ENCODE peak calls at places on chromosome X, in nine cellular contexts. N is PC-3, A is GM23248, G is hepatocyte, E is GM23338, D is neural progenitor cell, W is MM.1S, Y is SK-N-SH, F is HCT116. U is an unnamed sample.

GRCh38 chrX:66408507-66408906 is 230.4 kb downstream of the EDA2R start:
- DNase-seq in N (peak), A (no peak), G (no peak), E (no peak), D (no peak), W (peak), Y (no peak), F (no peak), U (peak)

GRCh38 chrX:139795196-139795595 is 87.2 kb upstream of the MCF2 start:
- DNase-seq in N (no peak), A (no peak), G (no peak), E (no peak), D (no peak), W (peak), Y (no peak), F (no peak), U (no peak)

GRCh38 chrX:9498236-9498635 is 33.4 kb downstream of the TBL1X start:
- DNase-seq in N (no peak), A (no peak), G (no peak), E (no peak), D (no peak), W (no peak), Y (peak), F (no peak), U (no peak)

GRCh38 chrX:45667666-45668065 is 467.0 kb upstream of the DIPK2B start:
- DNase-seq in N (peak), A (no peak), G (no peak), E (no peak), D (no peak), W (no peak), Y (no peak), F (peak), U (no peak)

GRCh38 chrX:110108381-110108796 is 105.5 kb downstream of the TMEM164 start:
- DNase-seq in N (no peak), A (no peak), G (no peak), E (no peak), D (no peak), W (no peak), Y (no peak), F (no peak), U (no peak)

GRCh38 chrX:111671668-111672067 is 9.3 kb upstream of the ALG13 start:
- DNase-seq in N (no peak), A (peak), G (no peak), E (no peak), D (no peak), W (no peak), Y (no peak), F (no peak), U (no peak)

GRCh38 chrX:149807747-149808458 is 26.2 kb downstream of the MAGEA9 start:
- DNase-seq in N (no peak), A (no peak), G (no peak), E (no peak), D (no peak), W (no peak), Y (no peak), F (no peak), U (no peak)

GRCh38 chrX:18616688-18617087 is 55.2 kb downstream of the RS1 start:
- DNase-seq in N (no peak), A (no peak), G (no peak), E (no peak), D (no peak), W (no peak), Y (no peak), F (no peak), U (no peak)

GRCh38 chrX:115563633-115564182 is 2.7 kb downstream of the PLS3 start:
- DNase-seq in N (peak), A (peak), G (no peak), E (no peak), D (peak), W (no peak), Y (no peak), F (no peak), U (no peak)

GRCh38 chrX:68238568-68238967 is 194.7 kb downstream of the OPHN1 start:
- DNase-seq in N (peak), A (peak), G (no peak), E (peak), D (peak), W (no peak), Y (peak), F (no peak), U (no peak)

GRCh38 chrX:57771689-57772088 is 91.6 kb upstream of the NLRP2B start:
- DNase-seq in N (peak), A (peak), G (no peak), E (no peak), D (no peak), W (no peak), Y (no peak), F (no peak), U (no peak)

GRCh38 chrX:155747520-155747919 is 133.6 kb upstream of the VAMP7 start:
- DNase-seq in N (peak), A (peak), G (no peak), E (no peak), D (no peak), W (no peak), Y (no peak), F (no peak), U (no peak)

GRCh38 chrX:13597928-13598327 is 28.5 kb downstream of the EGFL6 start:
- DNase-seq in N (no peak), A (peak), G (no peak), E (no peak), D (no peak), W (no peak), Y (no peak), F (no peak), U (no peak)

GRCh38 chrX:146881521-146881920 is 67.0 kb upstream of the CXorf51A start:
- DNase-seq in N (no peak), A (no peak), G (no peak), E (no peak), D (no peak), W (no peak), Y (no peak), F (no peak), U (no peak)

GRCh38 chrX:110407910-110408545 is 49.4 kb downstream of the RTL9 start:
- DNase-seq in N (peak), A (peak), G (peak), E (peak), D (peak), W (peak), Y (peak), F (peak), U (peak)

GRCh38 chrX:69088171-69088938 is 76.9 kb downstream of the PJA1 start:
- DNase-seq in N (no peak), A (peak), G (no peak), E (no peak), D (peak), W (no peak), Y (peak), F (no peak), U (no peak)

GRCh38 chrX:56759736-56760409 is 30.8 kb downstream of the NBDY start:
- DNase-seq in N (no peak), A (no peak), G (no peak), E (no peak), D (no peak), W (peak), Y (no peak), F (no peak), U (no peak)

GRCh38 chrX:41634284-41634683 is 54.5 kb upstream of the GPR34 start:
- DNase-seq in N (no peak), A (no peak), G (no peak), E (no peak), D (no peak), W (peak), Y (no peak), F (no peak), U (no peak)

GRCh38 chrX:21639775-21640174 is 18.4 kb downstream of the KLHL34 start:
- DNase-seq in N (no peak), A (no peak), G (no peak), E (peak), D (no peak), W (no peak), Y (no peak), F (no peak), U (no peak)

GRCh38 chrX:27336466-27337091 is 126.6 kb downstream of the PPP4R3C start:
- DNase-seq in N (peak), A (peak), G (peak), E (peak), D (peak), W (peak), Y (peak), F (peak), U (peak)

GRCh38 chrX:54786972-54787371 is 11.1 kb downstream of the ITIH6 start:
- DNase-seq in N (peak), A (no peak), G (no peak), E (peak), D (no peak), W (peak), Y (no peak), F (no peak), U (peak)

GRCh38 chrX:9503261-9503660 is 38.4 kb downstream of the TBL1X start:
- DNase-seq in N (no peak), A (no peak), G (no peak), E (no peak), D (no peak), W (no peak), Y (no peak), F (no peak), U (no peak)

GRCh38 chrX:80312448-80312847 is 107.8 kb upstream of the TENT5D start:
- DNase-seq in N (no peak), A (no peak), G (no peak), E (no peak), D (no peak), W (no peak), Y (no peak), F (no peak), U (no peak)

GRCh38 chrX:107429090-107429489 is 20.4 kb upstream of the FRMPD3 start:
- DNase-seq in N (peak), A (peak), G (no peak), E (peak), D (peak), W (peak), Y (no peak), F (no peak), U (peak)

GRCh38 chrX:65932173-65933084 is 107.5 kb downstream of the VSIG4 start:
- DNase-seq in N (peak), A (no peak), G (peak), E (peak), D (peak), W (no peak), Y (peak), F (peak), U (peak)

GRCh38 chrX:13764284-13764683 is 29.7 kb downstream of the OFD1 start:
- DNase-seq in N (no peak), A (no peak), G (no peak), E (no peak), D (peak), W (no peak), Y (no peak), F (no peak), U (no peak)

GRCh38 chrX:47992093-47992375 is 11.8 kb downstream of the ZNF182 start:
- DNase-seq in N (no peak), A (no peak), G (no peak), E (no peak), D (no peak), W (no peak), Y (no peak), F (no peak), U (no peak)

GRCh38 chrX:20144491-20144890 is 2.9 kb upstream of the EIF1AX start:
- DNase-seq in N (peak), A (peak), G (no peak), E (no peak), D (no peak), W (no peak), Y (no peak), F (no peak), U (peak)

GRCh38 chrX:20140410-20140809 is 1.2 kb downstream of the EIF1AX start:
- DNase-seq in N (no peak), A (peak), G (no peak), E (no peak), D (no peak), W (no peak), Y (no peak), F (no peak), U (peak)

GRCh38 chrX:20143111-20143510 is 1.5 kb upstream of the EIF1AX start:
- DNase-seq in N (no peak), A (no peak), G (no peak), E (no peak), D (no peak), W (no peak), Y (no peak), F (no peak), U (no peak)

GRCh38 chrX:20141281-20142220 is at the start of gene EIF1AX:
- DNase-seq in N (peak), A (peak), G (peak), E (peak), D (peak), W (peak), Y (peak), F (peak), U (peak)

GRCh38 chrX:20143539-20143938 is 1.9 kb upstream of the EIF1AX start:
- DNase-seq in N (no peak), A (no peak), G (no peak), E (no peak), D (no peak), W (peak), Y (peak), F (no peak), U (no peak)
- TF ChIP-seq EZH2phosphoT487 in N (no peak), A (no peak), G (no peak), E (no peak), D (no peak), W (no peak), Y (no peak), F (no peak), U (no peak)

GRCh38 chrX:153647461-153648357 is 706 bp downstream of the DUSP9 start:
- DNase-seq in N (no peak), A (peak), G (no peak), E (no peak), D (peak), W (no peak), Y (peak), F (no peak), U (no peak)
- H3K4me3 ChIP-seq in N (peak), A (no peak), G (no peak), E (peak), D (peak), W (no peak), Y (no peak), F (peak), U (no peak)

DNA sequence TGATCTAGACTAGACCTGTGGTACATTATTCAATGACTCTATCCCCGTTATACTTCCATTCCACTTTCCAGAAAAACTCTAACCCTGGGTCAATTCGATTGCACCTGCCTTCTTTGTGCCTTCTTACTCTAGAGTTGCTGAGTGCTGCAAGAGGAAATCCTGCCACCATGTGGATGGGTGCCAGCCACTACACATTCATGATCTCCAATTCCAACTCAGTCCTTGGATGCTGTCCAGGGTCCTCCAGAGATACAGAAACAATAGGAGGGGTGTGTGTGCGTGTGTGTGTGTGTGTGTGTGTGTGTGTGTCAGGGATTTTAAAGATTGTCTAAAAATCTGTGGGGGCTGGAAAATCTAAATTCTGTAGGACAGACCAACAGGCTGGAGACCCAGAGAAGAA is 42.9 kb upstream of the INTS6L start:
- DNase-seq in N (peak), A (peak), G (peak), E (peak), D (peak), W (peak), Y (peak), F (peak), U (peak)
- TF ChIP-seq EZH2phosphoT487 in N (no peak), A (no peak), G (no peak), E (no peak), D (no peak), W (no peak), Y (no peak), F (no peak), U (no peak)

GRCh38 chrX:38560776-38561125 is 591 bp upstream of the TSPAN7 start:
- DNase-seq in N (no peak), A (no peak), G (no peak), E (no peak), D (no peak), W (no peak), Y (no peak), F (no peak), U (no peak)

GRCh38 chrX:38558681-38559080 is 2.7 kb upstream of the TSPAN7 start:
- DNase-seq in N (no peak), A (peak), G (no peak), E (no peak), D (no peak), W (no peak), Y (no peak), F (no peak), U (no peak)

GRCh38 chrX:38561951-38562719 is 793 bp downstream of the TSPAN7 start:
- DNase-seq in N (no peak), A (peak), G (peak), E (peak), D (peak), W (no peak), Y (peak), F (no peak), U (no peak)

GRCh38 chrX:38561126-38561868 is at the start of gene TSPAN7:
- DNase-seq in N (peak), A (peak), G (peak), E (peak), D (peak), W (peak), Y (peak), F (peak), U (no peak)

DNA sequence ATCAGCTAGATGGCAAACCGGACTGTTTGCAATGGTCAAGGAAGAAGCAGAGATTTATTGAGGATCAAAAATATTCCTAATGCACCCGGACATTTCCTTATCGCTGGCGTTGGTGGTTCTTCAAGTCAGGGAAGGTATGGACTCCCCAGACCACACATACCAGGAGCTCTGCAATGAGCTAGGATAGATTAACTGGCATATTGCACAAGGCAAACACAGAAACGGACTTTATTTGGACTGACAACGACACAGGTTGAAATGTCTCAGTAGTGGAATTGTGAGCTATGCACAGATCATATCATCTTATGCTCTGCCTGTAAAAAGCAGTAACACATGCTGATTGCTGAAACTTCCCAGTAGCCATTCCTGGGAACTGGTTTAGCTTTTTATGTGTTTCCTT is 1.7 kb downstream of the TSPAN7 start:
- DNase-seq in N (no peak), A (no peak), G (peak), E (no peak), D (no peak), W (no peak), Y (peak), F (no peak), U (no peak)
- H3K4me3 ChIP-seq in N (no peak), A (no peak), G (no peak), E (peak), D (peak), W (no peak), Y (no peak), F (no peak), U (no peak)

GRCh38 chrX:312621-313331 is 5.8 kb downstream of the GTPBP6 start:
- DNase-seq in N (no peak), A (no peak), G (no peak), E (no peak), D (no peak), W (no peak), Y (no peak), F (no peak), U (no peak)

GRCh38 chrX:314781-315595 is 3.6 kb downstream of the GTPBP6 start:
- DNase-seq in N (no peak), A (no peak), G (no peak), E (no peak), D (no peak), W (no peak), Y (no peak), F (no peak), U (no peak)

GRCh38 chrX:316351-317325 is 2.0 kb downstream of the GTPBP6 start:
- DNase-seq in N (no peak), A (no peak), G (no peak), E (no peak), D (no peak), W (no peak), Y (no peak), F (no peak), U (no peak)

GRCh38 chrX:313546-313945 is 5.0 kb downstream of the GTPBP6 start:
- DNase-seq in N (no peak), A (no peak), G (no peak), E (no peak), D (no peak), W (no peak), Y (no peak), F (no peak), U (no peak)

GRCh38 chrX:314049-314448 is 4.5 kb downstream of the GTPBP6 start:
- DNase-seq in N (no peak), A (no peak), G (no peak), E (no peak), D (no peak), W (no peak), Y (no peak), F (no peak), U (no peak)
- TF ChIP-seq EZH2phosphoT487 in N (no peak), A (no peak), G (no peak), E (no peak), D (no peak), W (no peak), Y (no peak), F (no peak), U (no peak)

U was measured in OCI-LY7.